ENCODE peak calls at places on chromosomes 11 and 22, in ten cellular contexts. One of them, this sample, is unnamed.
A peak's percentile ranks its signal among the peaks of the same experiment; 100 is the strongest.

GRCh38 chr11:67435031-67435726 is 2.3 kb downstream of the PTPRCAP start:
- DNase-seq in K562: no peak
- DNase-seq in HepG2: no peak
- DNase-seq in breast epithelium: no peak
- DNase-seq in sigmoid colon: no peak
- DNase-seq in stomach: no peak
- DNase-seq in transverse colon: no peak
- DNase-seq in GM12878: no peak
- DNase-seq in endothelial cell of umbilical vein: no peak
- DNase-seq in prostate gland: no peak
- DNase-seq in this sample: no peak

GRCh38 chr11:1138053-1138452 is 19.7 kb upstream of the MUC5AC start:
- DNase-seq in stomach: no peak
- DNase-seq in HepG2: no peak
- DNase-seq in prostate gland: no peak
- DNase-seq in sigmoid colon: no peak
- DNase-seq in breast epithelium: no peak
- DNase-seq in GM12878: no peak
- DNase-seq in transverse colon: no peak
- DNase-seq in endothelial cell of umbilical vein: no peak
- DNase-seq in K562: no peak
- DNase-seq in this sample: no peak

GRCh38 chr11:126145954-126146353 is 65.5 kb downstream of the RPUSD4 start:
- DNase-seq in sigmoid colon: peak; percentile 54
- DNase-seq in breast epithelium: no peak
- DNase-seq in transverse colon: no peak
- DNase-seq in prostate gland: no peak
- DNase-seq in endothelial cell of umbilical vein: no peak
- DNase-seq in K562: no peak
- DNase-seq in HepG2: no peak
- DNase-seq in GM12878: no peak
- DNase-seq in stomach: no peak
- DNase-seq in this sample: no peak

GRCh38 chr22:41565403-41566054 is 4.7 kb downstream of the CSDC2 start:
- DNase-seq in sigmoid colon: peak; percentile 88
- DNase-seq in prostate gland: no peak
- DNase-seq in GM12878: no peak
- DNase-seq in HepG2: peak; percentile 55
- DNase-seq in K562: peak; percentile 61
- DNase-seq in endothelial cell of umbilical vein: peak; percentile 70
- DNase-seq in breast epithelium: no peak
- DNase-seq in transverse colon: peak; percentile 27
- DNase-seq in stomach: no peak
- DNase-seq in this sample: no peak

GRCh38 chr22:29722151-29722550 is 2.3 kb downstream of the CABP7 start:
- DNase-seq in stomach: no peak
- DNase-seq in breast epithelium: no peak
- DNase-seq in prostate gland: no peak
- DNase-seq in transverse colon: no peak
- DNase-seq in HepG2: no peak
- DNase-seq in GM12878: no peak
- DNase-seq in sigmoid colon: no peak
- DNase-seq in K562: no peak
- DNase-seq in endothelial cell of umbilical vein: no peak
- DNase-seq in this sample: no peak

GRCh38 chr11:122105009-122105828 is 10.8 kb downstream of the BLID start:
- DNase-seq in transverse colon: no peak
- DNase-seq in HepG2: no peak
- DNase-seq in prostate gland: no peak
- DNase-seq in sigmoid colon: no peak
- DNase-seq in stomach: no peak
- DNase-seq in endothelial cell of umbilical vein: no peak
- DNase-seq in breast epithelium: no peak
- DNase-seq in K562: no peak
- DNase-seq in GM12878: no peak
- DNase-seq in this sample: no peak

GRCh38 chr11:131618203-131618602 is 247.8 kb downstream of the NTM start:
- DNase-seq in endothelial cell of umbilical vein: no peak
- DNase-seq in breast epithelium: no peak
- DNase-seq in GM12878: no peak
- DNase-seq in K562: no peak
- DNase-seq in transverse colon: no peak
- DNase-seq in HepG2: no peak
- DNase-seq in sigmoid colon: no peak
- DNase-seq in prostate gland: no peak
- DNase-seq in stomach: no peak
- DNase-seq in this sample: no peak

GRCh38 chr11:46513934-46514342 is 79.9 kb downstream of the AMBRA1 start:
- DNase-seq in HepG2: no peak
- DNase-seq in transverse colon: peak; percentile 39
- DNase-seq in breast epithelium: peak; percentile 77
- DNase-seq in K562: peak; percentile 20
- DNase-seq in prostate gland: peak; percentile 73
- DNase-seq in endothelial cell of umbilical vein: peak; percentile 84
- DNase-seq in stomach: peak; percentile 52
- DNase-seq in sigmoid colon: peak; percentile 87
- DNase-seq in GM12878: no peak
- DNase-seq in this sample: no peak

GRCh38 chr11:91156041-91156440 is 933.2 kb upstream of the CHORDC1 start:
- DNase-seq in K562: no peak
- DNase-seq in sigmoid colon: no peak
- DNase-seq in endothelial cell of umbilical vein: no peak
- DNase-seq in breast epithelium: no peak
- DNase-seq in prostate gland: no peak
- DNase-seq in GM12878: no peak
- DNase-seq in HepG2: no peak
- DNase-seq in stomach: no peak
- DNase-seq in transverse colon: no peak
- DNase-seq in this sample: no peak

GRCh38 chr11:132874638-132875037 is 657.7 kb downstream of the OPCML start:
- DNase-seq in GM12878: no peak
- DNase-seq in sigmoid colon: no peak
- DNase-seq in stomach: no peak
- DNase-seq in breast epithelium: no peak
- DNase-seq in prostate gland: no peak
- DNase-seq in endothelial cell of umbilical vein: no peak
- DNase-seq in HepG2: no peak
- DNase-seq in K562: no peak
- DNase-seq in transverse colon: no peak
- DNase-seq in this sample: no peak

GRCh38 chr11:123665321-123665720 is 10.9 kb upstream of the SCN3B start:
- DNase-seq in breast epithelium: no peak
- DNase-seq in endothelial cell of umbilical vein: no peak
- DNase-seq in prostate gland: no peak
- DNase-seq in sigmoid colon: no peak
- DNase-seq in GM12878: no peak
- DNase-seq in K562: no peak
- DNase-seq in HepG2: no peak
- DNase-seq in transverse colon: no peak
- DNase-seq in stomach: no peak
- DNase-seq in this sample: no peak

DNA sequence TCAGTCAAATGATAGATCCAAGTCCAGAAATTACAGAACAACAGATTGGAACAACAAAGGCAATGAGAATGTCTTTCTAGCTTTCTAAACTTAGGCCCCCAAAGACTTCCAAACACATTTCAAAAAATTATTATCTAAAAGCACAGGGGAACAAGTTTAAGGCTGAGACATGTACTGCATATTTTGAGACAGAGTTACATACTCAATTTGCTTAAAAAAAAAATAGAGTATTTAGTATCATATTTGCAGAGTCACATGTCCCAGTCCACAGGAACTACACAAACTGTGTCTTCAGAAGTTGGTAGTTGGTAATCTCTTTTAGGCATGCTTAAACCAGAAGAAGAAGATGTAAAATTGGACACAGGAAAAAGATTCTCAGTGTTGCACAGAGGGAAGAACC is 127.2 kb downstream of the MAML2 start:
- DNase-seq in sigmoid colon: no peak
- DNase-seq in HepG2: no peak
- DNase-seq in prostate gland: no peak
- DNase-seq in stomach: no peak
- DNase-seq in breast epithelium: no peak
- DNase-seq in endothelial cell of umbilical vein: peak; percentile 15
- DNase-seq in GM12878: no peak
- DNase-seq in K562: no peak
- DNase-seq in transverse colon: no peak
- DNase-seq in this sample: no peak
- H3K4me1 ChIP-seq in sigmoid colon: peaks cover 33% of the 10 kb centered on the region
- H3K4me1 ChIP-seq in HepG2: peaks cover 65% of the 10 kb centered on the region
- H3K4me1 ChIP-seq in prostate gland: peaks cover 4% of the 10 kb centered on the region
- H3K4me1 ChIP-seq in stomach: peaks cover 75% of the 10 kb centered on the region
- H3K4me1 ChIP-seq in breast epithelium: peaks cover 41% of the 10 kb centered on the region
- H3K4me1 ChIP-seq in endothelial cell of umbilical vein: peaks cover 71% of the 10 kb centered on the region
- H3K4me1 ChIP-seq in GM12878: peaks cover 38% of the 10 kb centered on the region
- H3K4me1 ChIP-seq in K562: peaks cover 9% of the 10 kb centered on the region
- H3K4me1 ChIP-seq in transverse colon: peaks cover 28% of the 10 kb centered on the region
- H3K4me1 ChIP-seq in this sample: no peaks in the 10 kb centered on the region

GRCh38 chr11:86800076-86800955 is at the start of gene PRSS23:
- DNase-seq in GM12878: no peak
- DNase-seq in transverse colon: peak; percentile 77
- DNase-seq in HepG2: no peak
- DNase-seq in breast epithelium: no peak
- DNase-seq in endothelial cell of umbilical vein: peak; percentile 77
- DNase-seq in sigmoid colon: peak; percentile 88
- DNase-seq in K562: peak; percentile 36
- DNase-seq in prostate gland: peak; percentile 68
- DNase-seq in stomach: peak; percentile 74
- DNase-seq in this sample: no peak
- TF ChIP-seq POLR2AphosphoS5 in GM12878: no peak
- TF ChIP-seq POLR2AphosphoS5 in transverse colon: peak; percentile 82
- TF ChIP-seq POLR2AphosphoS5 in HepG2: no peak
- TF ChIP-seq POLR2AphosphoS5 in breast epithelium: no peak
- TF ChIP-seq POLR2AphosphoS5 in endothelial cell of umbilical vein: peak; percentile 99
- TF ChIP-seq POLR2AphosphoS5 in sigmoid colon: peak; percentile 85
- TF ChIP-seq POLR2AphosphoS5 in K562: no peak
- TF ChIP-seq POLR2AphosphoS5 in prostate gland: no peak
- TF ChIP-seq POLR2AphosphoS5 in stomach: peak; percentile 56
- TF ChIP-seq POLR2AphosphoS5 in this sample: no peak

DNA sequence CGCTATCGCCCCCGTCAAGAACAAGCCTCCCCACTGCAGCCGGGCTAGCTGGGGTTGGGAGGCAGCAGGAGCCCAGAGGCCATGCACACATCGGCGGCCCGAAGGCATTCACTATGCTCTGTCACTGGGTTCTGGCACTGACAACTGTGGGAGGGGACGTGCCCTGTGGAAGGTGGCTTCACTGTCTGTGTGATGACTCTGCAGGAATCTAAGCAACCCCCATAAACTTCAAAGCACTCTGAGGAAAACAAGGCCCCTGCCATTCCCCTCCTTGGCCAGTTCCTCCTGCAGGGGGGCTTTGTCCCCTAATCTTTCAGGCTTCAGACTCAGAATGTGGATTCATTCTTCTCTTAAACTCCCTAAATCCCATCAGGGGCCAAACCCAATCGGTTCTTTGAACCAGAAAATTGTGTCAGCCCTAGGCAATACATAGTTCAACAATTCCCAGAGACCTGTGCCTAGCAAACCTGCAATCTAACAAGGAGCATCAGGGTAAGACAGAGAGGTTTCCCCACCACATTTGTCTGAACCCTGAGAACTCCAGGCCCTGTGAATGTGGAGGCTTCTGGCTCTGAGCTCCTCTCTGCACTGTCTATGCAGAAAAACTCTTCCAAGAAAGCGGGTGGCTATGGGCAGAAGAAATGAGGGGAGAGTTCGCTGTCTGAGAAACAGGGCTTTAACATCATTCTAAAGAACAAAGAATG is 1477.2 kb downstream of the TBC1D22A start:
- DNase-seq in GM12878: no peak
- DNase-seq in HepG2: no peak
- DNase-seq in sigmoid colon: no peak
- DNase-seq in transverse colon: no peak
- DNase-seq in endothelial cell of umbilical vein: no peak
- DNase-seq in K562: no peak
- DNase-seq in prostate gland: no peak
- DNase-seq in breast epithelium: no peak
- DNase-seq in stomach: peak; percentile 21
- DNase-seq in this sample: no peak
- H3K9me3 ChIP-seq in GM12878: no peaks in the 10 kb centered on the region
- H3K9me3 ChIP-seq in HepG2: no peaks in the 10 kb centered on the region
- H3K9me3 ChIP-seq in sigmoid colon: no peaks in the 10 kb centered on the region
- H3K9me3 ChIP-seq in transverse colon: no peaks in the 10 kb centered on the region
- H3K9me3 ChIP-seq in endothelial cell of umbilical vein: peaks cover 3% of the 10 kb centered on the region
- H3K9me3 ChIP-seq in K562: no peaks in the 10 kb centered on the region
- H3K9me3 ChIP-seq in prostate gland: no peaks in the 10 kb centered on the region
- H3K9me3 ChIP-seq in breast epithelium: no peaks in the 10 kb centered on the region
- H3K9me3 ChIP-seq in stomach: no peaks in the 10 kb centered on the region
- H3K9me3 ChIP-seq in this sample: no peaks in the 10 kb centered on the region

GRCh38 chr22:21856197-21856596 is 11.2 kb downstream of the MAPK1 start:
- DNase-seq in K562: peak; percentile 57
- DNase-seq in prostate gland: no peak
- DNase-seq in GM12878: no peak
- DNase-seq in endothelial cell of umbilical vein: no peak
- DNase-seq in breast epithelium: no peak
- DNase-seq in sigmoid colon: no peak
- DNase-seq in transverse colon: no peak
- DNase-seq in stomach: no peak
- DNase-seq in HepG2: no peak
- DNase-seq in this sample: no peak

GRCh38 chr22:21855715-21856114 is 11.7 kb downstream of the MAPK1 start:
- DNase-seq in endothelial cell of umbilical vein: no peak
- DNase-seq in sigmoid colon: no peak
- DNase-seq in GM12878: no peak
- DNase-seq in stomach: no peak
- DNase-seq in K562: peak; percentile 70
- DNase-seq in transverse colon: no peak
- DNase-seq in breast epithelium: no peak
- DNase-seq in prostate gland: no peak
- DNase-seq in HepG2: no peak
- DNase-seq in this sample: no peak

GRCh38 chr22:21849489-21849888 is 18.0 kb downstream of the MAPK1 start:
- DNase-seq in HepG2: no peak
- DNase-seq in prostate gland: no peak
- DNase-seq in stomach: no peak
- DNase-seq in breast epithelium: no peak
- DNase-seq in transverse colon: no peak
- DNase-seq in endothelial cell of umbilical vein: no peak
- DNase-seq in GM12878: no peak
- DNase-seq in K562: no peak
- DNase-seq in sigmoid colon: no peak
- DNase-seq in this sample: no peak

GRCh38 chr22:21845558-21846452 is 21.6 kb downstream of the MAPK1 start:
- DNase-seq in HepG2: no peak
- DNase-seq in K562: no peak
- DNase-seq in breast epithelium: no peak
- DNase-seq in stomach: no peak
- DNase-seq in GM12878: no peak
- DNase-seq in sigmoid colon: no peak
- DNase-seq in prostate gland: no peak
- DNase-seq in transverse colon: no peak
- DNase-seq in endothelial cell of umbilical vein: no peak
- DNase-seq in this sample: no peak

DNA sequence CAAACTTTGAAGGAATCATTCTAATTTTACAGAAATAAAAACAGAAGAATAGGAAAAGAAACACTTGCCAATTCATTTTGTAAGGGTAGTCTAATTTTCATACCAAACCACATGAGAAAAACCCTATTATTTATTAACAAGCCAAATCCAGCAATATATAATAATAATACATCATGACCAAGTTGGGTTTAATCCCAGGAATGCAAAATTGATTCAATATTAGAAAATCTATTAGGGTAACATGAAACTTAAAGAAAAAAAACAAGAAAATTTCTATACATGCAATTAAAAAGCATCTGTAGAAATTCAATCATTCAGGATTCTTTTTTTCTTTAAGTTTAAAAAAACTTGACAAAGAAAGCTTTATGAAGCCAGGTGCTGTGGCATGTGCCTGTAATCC is 16.8 kb downstream of the MAPK1 start:
- DNase-seq in GM12878: no peak
- DNase-seq in sigmoid colon: no peak
- DNase-seq in prostate gland: no peak
- DNase-seq in HepG2: no peak
- DNase-seq in K562: no peak
- DNase-seq in endothelial cell of umbilical vein: no peak
- DNase-seq in stomach: no peak
- DNase-seq in breast epithelium: no peak
- DNase-seq in transverse colon: no peak
- DNase-seq in this sample: no peak
- H3K4me1 ChIP-seq in GM12878: no peaks in the 10 kb centered on the region
- H3K4me1 ChIP-seq in sigmoid colon: peaks cover 17% of the 10 kb centered on the region
- H3K4me1 ChIP-seq in prostate gland: no peaks in the 10 kb centered on the region
- H3K4me1 ChIP-seq in HepG2: peaks cover 55% of the 10 kb centered on the region
- H3K4me1 ChIP-seq in K562: peaks cover 20% of the 10 kb centered on the region
- H3K4me1 ChIP-seq in endothelial cell of umbilical vein: no peaks in the 10 kb centered on the region
- H3K4me1 ChIP-seq in stomach: peaks cover 94% of the 10 kb centered on the region
- H3K4me1 ChIP-seq in breast epithelium: no peaks in the 10 kb centered on the region
- H3K4me1 ChIP-seq in transverse colon: no peaks in the 10 kb centered on the region
- H3K4me1 ChIP-seq in this sample: no peaks in the 10 kb centered on the region